ENCODE peak calls at places on chromosomes 6 and 20, in ten cellular contexts. One of them, this sample, is unnamed.

GRCh38 chr20:396619-397431 is 11.3 kb upstream of the RBCK1 start:
- DNase-seq in CD4-positive, alpha-beta T cell: no peak
- DNase-seq in mucosa of gallbladder: no peak
- DNase-seq in G401: no peak
- DNase-seq in SJSA1: no peak
- DNase-seq in cerebellum: no peak
- DNase-seq in body of pancreas: no peak
- DNase-seq in ELF-1: no peak
- DNase-seq in stimulated activated CD4-positive, alpha-beta T cell treated with anti-CD3 and anti-CD28 coated beads, Interleukin-15, amount 100 ng/mL, for 24 hours: no peak
- DNase-seq in ecto neural progenitor cell: no peak
- DNase-seq in this sample: no peak

GRCh38 chr20:34017610-34018009 is 23.9 kb downstream of the RALY start:
- DNase-seq in ELF-1: no peak
- DNase-seq in stimulated activated CD4-positive, alpha-beta T cell treated with anti-CD3 and anti-CD28 coated beads, Interleukin-15, amount 100 ng/mL, for 24 hours: no peak
- DNase-seq in ecto neural progenitor cell: no peak
- DNase-seq in body of pancreas: no peak
- DNase-seq in G401: no peak
- DNase-seq in SJSA1: peak
- DNase-seq in cerebellum: no peak
- DNase-seq in mucosa of gallbladder: no peak
- DNase-seq in CD4-positive, alpha-beta T cell: no peak
- DNase-seq in this sample: no peak

GRCh38 chr6:43436577-43437282 is 9.4 kb downstream of the ABCC10 start:
- DNase-seq in mucosa of gallbladder: peak
- DNase-seq in ecto neural progenitor cell: no peak
- DNase-seq in ELF-1: no peak
- DNase-seq in SJSA1: peak
- DNase-seq in CD4-positive, alpha-beta T cell: no peak
- DNase-seq in body of pancreas: peak
- DNase-seq in G401: no peak
- DNase-seq in cerebellum: no peak
- DNase-seq in stimulated activated CD4-positive, alpha-beta T cell treated with anti-CD3 and anti-CD28 coated beads, Interleukin-15, amount 100 ng/mL, for 24 hours: no peak
- DNase-seq in this sample: no peak

GRCh38 chr6:15417811-15418210 is 171.9 kb downstream of the JARID2 start:
- DNase-seq in CD4-positive, alpha-beta T cell: no peak
- DNase-seq in G401: no peak
- DNase-seq in mucosa of gallbladder: no peak
- DNase-seq in ecto neural progenitor cell: no peak
- DNase-seq in stimulated activated CD4-positive, alpha-beta T cell treated with anti-CD3 and anti-CD28 coated beads, Interleukin-15, amount 100 ng/mL, for 24 hours: peak
- DNase-seq in SJSA1: no peak
- DNase-seq in ELF-1: no peak
- DNase-seq in cerebellum: no peak
- DNase-seq in body of pancreas: no peak
- DNase-seq in this sample: no peak

GRCh38 chr6:64811145-64811544 is 895.9 kb downstream of the EYS start:
- DNase-seq in stimulated activated CD4-positive, alpha-beta T cell treated with anti-CD3 and anti-CD28 coated beads, Interleukin-15, amount 100 ng/mL, for 24 hours: no peak
- DNase-seq in G401: no peak
- DNase-seq in ELF-1: no peak
- DNase-seq in cerebellum: no peak
- DNase-seq in SJSA1: no peak
- DNase-seq in body of pancreas: no peak
- DNase-seq in mucosa of gallbladder: no peak
- DNase-seq in ecto neural progenitor cell: no peak
- DNase-seq in CD4-positive, alpha-beta T cell: no peak
- DNase-seq in this sample: no peak

GRCh38 chr6:97289332-97289731 is 6.3 kb upstream of the MMS22L start:
- DNase-seq in ELF-1: no peak
- DNase-seq in G401: no peak
- DNase-seq in ecto neural progenitor cell: no peak
- DNase-seq in CD4-positive, alpha-beta T cell: no peak
- DNase-seq in SJSA1: no peak
- DNase-seq in cerebellum: no peak
- DNase-seq in body of pancreas: no peak
- DNase-seq in mucosa of gallbladder: no peak
- DNase-seq in stimulated activated CD4-positive, alpha-beta T cell treated with anti-CD3 and anti-CD28 coated beads, Interleukin-15, amount 100 ng/mL, for 24 hours: no peak
- DNase-seq in this sample: no peak

GRCh38 chr20:14093652-14094051 is 98.3 kb downstream of the MACROD2 start:
- DNase-seq in ELF-1: no peak
- DNase-seq in cerebellum: no peak
- DNase-seq in body of pancreas: peak
- DNase-seq in G401: no peak
- DNase-seq in ecto neural progenitor cell: no peak
- DNase-seq in stimulated activated CD4-positive, alpha-beta T cell treated with anti-CD3 and anti-CD28 coated beads, Interleukin-15, amount 100 ng/mL, for 24 hours: no peak
- DNase-seq in SJSA1: no peak
- DNase-seq in CD4-positive, alpha-beta T cell: no peak
- DNase-seq in mucosa of gallbladder: no peak
- DNase-seq in this sample: no peak

GRCh38 chr6:87391334-87391733 is 16.4 kb upstream of the CFAP206 start:
- DNase-seq in ELF-1: peak
- DNase-seq in mucosa of gallbladder: no peak
- DNase-seq in body of pancreas: no peak
- DNase-seq in SJSA1: no peak
- DNase-seq in CD4-positive, alpha-beta T cell: no peak
- DNase-seq in stimulated activated CD4-positive, alpha-beta T cell treated with anti-CD3 and anti-CD28 coated beads, Interleukin-15, amount 100 ng/mL, for 24 hours: no peak
- DNase-seq in cerebellum: no peak
- DNase-seq in ecto neural progenitor cell: peak
- DNase-seq in G401: peak
- DNase-seq in this sample: no peak

GRCh38 chr6:36381502-36382389 is 5.7 kb downstream of the ETV7 start:
- DNase-seq in ELF-1: no peak
- DNase-seq in body of pancreas: no peak
- DNase-seq in stimulated activated CD4-positive, alpha-beta T cell treated with anti-CD3 and anti-CD28 coated beads, Interleukin-15, amount 100 ng/mL, for 24 hours: no peak
- DNase-seq in G401: no peak
- DNase-seq in CD4-positive, alpha-beta T cell: no peak
- DNase-seq in mucosa of gallbladder: no peak
- DNase-seq in cerebellum: no peak
- DNase-seq in SJSA1: no peak
- DNase-seq in ecto neural progenitor cell: no peak
- DNase-seq in this sample: no peak

GRCh38 chr20:46712056-46712636 is 2.7 kb downstream of the SLC2A10 start:
- DNase-seq in stimulated activated CD4-positive, alpha-beta T cell treated with anti-CD3 and anti-CD28 coated beads, Interleukin-15, amount 100 ng/mL, for 24 hours: no peak
- DNase-seq in ecto neural progenitor cell: peak
- DNase-seq in SJSA1: no peak
- DNase-seq in CD4-positive, alpha-beta T cell: no peak
- DNase-seq in cerebellum: no peak
- DNase-seq in body of pancreas: no peak
- DNase-seq in G401: no peak
- DNase-seq in ELF-1: no peak
- DNase-seq in mucosa of gallbladder: no peak
- DNase-seq in this sample: no peak

GRCh38 chr20:56088381-56088780 is 83.1 kb upstream of the CBLN4 start:
- DNase-seq in body of pancreas: no peak
- DNase-seq in ecto neural progenitor cell: no peak
- DNase-seq in G401: no peak
- DNase-seq in CD4-positive, alpha-beta T cell: no peak
- DNase-seq in stimulated activated CD4-positive, alpha-beta T cell treated with anti-CD3 and anti-CD28 coated beads, Interleukin-15, amount 100 ng/mL, for 24 hours: no peak
- DNase-seq in SJSA1: no peak
- DNase-seq in cerebellum: no peak
- DNase-seq in mucosa of gallbladder: no peak
- DNase-seq in ELF-1: no peak
- DNase-seq in this sample: no peak

GRCh38 chr6:1893470-1894130 is 283.9 kb downstream of the FOXC1 start:
- DNase-seq in CD4-positive, alpha-beta T cell: no peak
- DNase-seq in ecto neural progenitor cell: no peak
- DNase-seq in cerebellum: no peak
- DNase-seq in SJSA1: no peak
- DNase-seq in body of pancreas: no peak
- DNase-seq in mucosa of gallbladder: no peak
- DNase-seq in ELF-1: peak
- DNase-seq in G401: no peak
- DNase-seq in stimulated activated CD4-positive, alpha-beta T cell treated with anti-CD3 and anti-CD28 coated beads, Interleukin-15, amount 100 ng/mL, for 24 hours: no peak
- DNase-seq in this sample: no peak

GRCh38 chr6:63923139-63923739 is 287.6 kb downstream of the PHF3 start:
- DNase-seq in CD4-positive, alpha-beta T cell: no peak
- DNase-seq in cerebellum: peak
- DNase-seq in SJSA1: no peak
- DNase-seq in mucosa of gallbladder: no peak
- DNase-seq in body of pancreas: no peak
- DNase-seq in G401: peak
- DNase-seq in ELF-1: no peak
- DNase-seq in stimulated activated CD4-positive, alpha-beta T cell treated with anti-CD3 and anti-CD28 coated beads, Interleukin-15, amount 100 ng/mL, for 24 hours: no peak
- DNase-seq in ecto neural progenitor cell: no peak
- DNase-seq in this sample: no peak

GRCh38 chr6:5059036-5059896 is 25.9 kb upstream of the PPP1R3G start:
- DNase-seq in G401: no peak
- DNase-seq in stimulated activated CD4-positive, alpha-beta T cell treated with anti-CD3 and anti-CD28 coated beads, Interleukin-15, amount 100 ng/mL, for 24 hours: no peak
- DNase-seq in mucosa of gallbladder: no peak
- DNase-seq in CD4-positive, alpha-beta T cell: no peak
- DNase-seq in SJSA1: no peak
- DNase-seq in cerebellum: no peak
- DNase-seq in ELF-1: no peak
- DNase-seq in body of pancreas: no peak
- DNase-seq in ecto neural progenitor cell: no peak
- DNase-seq in this sample: no peak

GRCh38 chr20:59121714-59122376 is 41.8 kb upstream of the ZNF831 start:
- DNase-seq in ecto neural progenitor cell: no peak
- DNase-seq in CD4-positive, alpha-beta T cell: no peak
- DNase-seq in mucosa of gallbladder: no peak
- DNase-seq in G401: peak
- DNase-seq in stimulated activated CD4-positive, alpha-beta T cell treated with anti-CD3 and anti-CD28 coated beads, Interleukin-15, amount 100 ng/mL, for 24 hours: no peak
- DNase-seq in SJSA1: no peak
- DNase-seq in cerebellum: no peak
- DNase-seq in body of pancreas: no peak
- DNase-seq in ELF-1: peak
- DNase-seq in this sample: no peak

GRCh38 chr6:99297415-99297814 is 52.1 kb downstream of the FAXC start:
- DNase-seq in SJSA1: no peak
- DNase-seq in cerebellum: no peak
- DNase-seq in G401: no peak
- DNase-seq in ecto neural progenitor cell: no peak
- DNase-seq in body of pancreas: no peak
- DNase-seq in ELF-1: peak
- DNase-seq in CD4-positive, alpha-beta T cell: no peak
- DNase-seq in mucosa of gallbladder: no peak
- DNase-seq in stimulated activated CD4-positive, alpha-beta T cell treated with anti-CD3 and anti-CD28 coated beads, Interleukin-15, amount 100 ng/mL, for 24 hours: no peak
- DNase-seq in this sample: no peak

GRCh38 chr6:44043036-44043478 is 84.2 kb downstream of the MRPL14 start:
- DNase-seq in stimulated activated CD4-positive, alpha-beta T cell treated with anti-CD3 and anti-CD28 coated beads, Interleukin-15, amount 100 ng/mL, for 24 hours: no peak
- DNase-seq in CD4-positive, alpha-beta T cell: no peak
- DNase-seq in G401: no peak
- DNase-seq in ecto neural progenitor cell: no peak
- DNase-seq in cerebellum: no peak
- DNase-seq in ELF-1: no peak
- DNase-seq in body of pancreas: no peak
- DNase-seq in SJSA1: no peak
- DNase-seq in mucosa of gallbladder: peak
- DNase-seq in this sample: no peak

GRCh38 chr20:59301343-59302007 is 1.1 kb downstream of the EDN3 start:
- DNase-seq in cerebellum: no peak
- DNase-seq in stimulated activated CD4-positive, alpha-beta T cell treated with anti-CD3 and anti-CD28 coated beads, Interleukin-15, amount 100 ng/mL, for 24 hours: no peak
- DNase-seq in CD4-positive, alpha-beta T cell: no peak
- DNase-seq in SJSA1: no peak
- DNase-seq in G401: no peak
- DNase-seq in ELF-1: no peak
- DNase-seq in body of pancreas: no peak
- DNase-seq in mucosa of gallbladder: no peak
- DNase-seq in ecto neural progenitor cell: no peak
- DNase-seq in this sample: no peak

GRCh38 chr20:64077094-64077493 is 2.2 kb downstream of the RGS19 start:
- DNase-seq in SJSA1: no peak
- DNase-seq in ecto neural progenitor cell: no peak
- DNase-seq in G401: no peak
- DNase-seq in cerebellum: no peak
- DNase-seq in body of pancreas: no peak
- DNase-seq in CD4-positive, alpha-beta T cell: no peak
- DNase-seq in ELF-1: no peak
- DNase-seq in stimulated activated CD4-positive, alpha-beta T cell treated with anti-CD3 and anti-CD28 coated beads, Interleukin-15, amount 100 ng/mL, for 24 hours: peak
- DNase-seq in mucosa of gallbladder: no peak
- DNase-seq in this sample: no peak

GRCh38 chr6:16104624-16105023 is 24.3 kb upstream of the MYLIP start:
- DNase-seq in CD4-positive, alpha-beta T cell: no peak
- DNase-seq in G401: no peak
- DNase-seq in cerebellum: no peak
- DNase-seq in stimulated activated CD4-positive, alpha-beta T cell treated with anti-CD3 and anti-CD28 coated beads, Interleukin-15, amount 100 ng/mL, for 24 hours: no peak
- DNase-seq in mucosa of gallbladder: no peak
- DNase-seq in ecto neural progenitor cell: no peak
- DNase-seq in ELF-1: no peak
- DNase-seq in SJSA1: no peak
- DNase-seq in body of pancreas: no peak
- DNase-seq in this sample: no peak

GRCh38 chr6:73349311-73349710 is 4.8 kb downstream of the DPPA5 start:
- DNase-seq in stimulated activated CD4-positive, alpha-beta T cell treated with anti-CD3 and anti-CD28 coated beads, Interleukin-15, amount 100 ng/mL, for 24 hours: no peak
- DNase-seq in ecto neural progenitor cell: no peak
- DNase-seq in SJSA1: no peak
- DNase-seq in G401: no peak
- DNase-seq in cerebellum: no peak
- DNase-seq in ELF-1: peak
- DNase-seq in mucosa of gallbladder: no peak
- DNase-seq in body of pancreas: no peak
- DNase-seq in CD4-positive, alpha-beta T cell: no peak
- DNase-seq in this sample: no peak

GRCh38 chr6:89997456-89998445 is 103.5 kb downstream of the GJA10 start:
- DNase-seq in body of pancreas: peak
- DNase-seq in SJSA1: peak
- DNase-seq in CD4-positive, alpha-beta T cell: no peak
- DNase-seq in mucosa of gallbladder: no peak
- DNase-seq in ELF-1: no peak
- DNase-seq in G401: peak
- DNase-seq in stimulated activated CD4-positive, alpha-beta T cell treated with anti-CD3 and anti-CD28 coated beads, Interleukin-15, amount 100 ng/mL, for 24 hours: no peak
- DNase-seq in ecto neural progenitor cell: no peak
- DNase-seq in cerebellum: peak
- DNase-seq in this sample: no peak

GRCh38 chr6:11482616-11483015 is 54.9 kb upstream of the TMEM170B start:
- DNase-seq in stimulated activated CD4-positive, alpha-beta T cell treated with anti-CD3 and anti-CD28 coated beads, Interleukin-15, amount 100 ng/mL, for 24 hours: no peak
- DNase-seq in CD4-positive, alpha-beta T cell: no peak
- DNase-seq in ELF-1: no peak
- DNase-seq in body of pancreas: no peak
- DNase-seq in SJSA1: no peak
- DNase-seq in G401: no peak
- DNase-seq in mucosa of gallbladder: no peak
- DNase-seq in ecto neural progenitor cell: no peak
- DNase-seq in cerebellum: no peak
- DNase-seq in this sample: no peak

GRCh38 chr6:10202111-10202510 is 212.8 kb downstream of the TFAP2A start:
- DNase-seq in SJSA1: no peak
- DNase-seq in ELF-1: peak
- DNase-seq in G401: no peak
- DNase-seq in stimulated activated CD4-positive, alpha-beta T cell treated with anti-CD3 and anti-CD28 coated beads, Interleukin-15, amount 100 ng/mL, for 24 hours: no peak
- DNase-seq in CD4-positive, alpha-beta T cell: no peak
- DNase-seq in ecto neural progenitor cell: no peak
- DNase-seq in cerebellum: no peak
- DNase-seq in body of pancreas: no peak
- DNase-seq in mucosa of gallbladder: no peak
- DNase-seq in this sample: no peak

GRCh38 chr6:33702345-33702977 is 9.0 kb downstream of the UQCC2 start:
- DNase-seq in cerebellum: peak
- DNase-seq in ecto neural progenitor cell: peak
- DNase-seq in CD4-positive, alpha-beta T cell: no peak
- DNase-seq in body of pancreas: peak
- DNase-seq in ELF-1: no peak
- DNase-seq in SJSA1: no peak
- DNase-seq in mucosa of gallbladder: no peak
- DNase-seq in stimulated activated CD4-positive, alpha-beta T cell treated with anti-CD3 and anti-CD28 coated beads, Interleukin-15, amount 100 ng/mL, for 24 hours: peak
- DNase-seq in G401: peak
- DNase-seq in this sample: no peak

GRCh38 chr6:38943964-38944363 is 104.6 kb upstream of the GLP1R start:
- DNase-seq in cerebellum: no peak
- DNase-seq in mucosa of gallbladder: no peak
- DNase-seq in G401: no peak
- DNase-seq in body of pancreas: no peak
- DNase-seq in SJSA1: no peak
- DNase-seq in CD4-positive, alpha-beta T cell: no peak
- DNase-seq in stimulated activated CD4-positive, alpha-beta T cell treated with anti-CD3 and anti-CD28 coated beads, Interleukin-15, amount 100 ng/mL, for 24 hours: no peak
- DNase-seq in ELF-1: peak
- DNase-seq in ecto neural progenitor cell: no peak
- DNase-seq in this sample: no peak

GRCh38 chr6:21005816-21006553 is 471.7 kb downstream of the CDKAL1 start:
- DNase-seq in G401: no peak
- DNase-seq in ecto neural progenitor cell: no peak
- DNase-seq in stimulated activated CD4-positive, alpha-beta T cell treated with anti-CD3 and anti-CD28 coated beads, Interleukin-15, amount 100 ng/mL, for 24 hours: no peak
- DNase-seq in body of pancreas: no peak
- DNase-seq in cerebellum: no peak
- DNase-seq in SJSA1: peak
- DNase-seq in CD4-positive, alpha-beta T cell: no peak
- DNase-seq in ELF-1: no peak
- DNase-seq in mucosa of gallbladder: no peak
- DNase-seq in this sample: no peak

GRCh38 chr6:151269318-151269995 is 29.7 kb downstream of the AKAP12 start:
- DNase-seq in cerebellum: no peak
- DNase-seq in ecto neural progenitor cell: no peak
- DNase-seq in CD4-positive, alpha-beta T cell: no peak
- DNase-seq in SJSA1: no peak
- DNase-seq in body of pancreas: no peak
- DNase-seq in ELF-1: no peak
- DNase-seq in G401: no peak
- DNase-seq in mucosa of gallbladder: no peak
- DNase-seq in stimulated activated CD4-positive, alpha-beta T cell treated with anti-CD3 and anti-CD28 coated beads, Interleukin-15, amount 100 ng/mL, for 24 hours: no peak
- DNase-seq in this sample: no peak